ENCODE peak calls at places on chromosome 15, in seven cellular contexts. U, Z, M, G, C, F and V are unnamed samples.

GRCh38 chr15:19956124-19956796 is 585.3 kb downstream of the GOLGA6L6 start:
- DNase-seq in Z (no peak), G (no peak), U (no peak), F (no peak), C (no peak), M (no peak), V (no peak)

GRCh38 chr15:28265334-28266019 is 56.5 kb downstream of the HERC2 start:
- DNase-seq in G (no peak), F (no peak), U (no peak), Z (no peak), M (no peak), C (no peak), V (no peak)

GRCh38 chr15:84398763-84399701 is 163.5 kb downstream of the GOLGA6L4 start:
- DNase-seq in G (no peak), U (no peak), F (no peak), M (no peak), C (no peak), Z (no peak), V (peak)

GRCh38 chr15:29674661-29675533 is 147.4 kb downstream of the TJP1 start:
- DNase-seq in Z (peak), M (peak), U (peak), F (no peak), G (peak), C (peak), V (no peak)

GRCh38 chr15:40029979-40030893 is 8.7 kb downstream of the SRP14 start:
- DNase-seq in G (peak), U (peak), M (no peak), C (peak), F (no peak), Z (no peak), V (no peak)

GRCh38 chr15:26623071-26623470 is 149.8 kb downstream of the GABRB3 start:
- DNase-seq in C (no peak), U (no peak), Z (no peak), F (no peak), G (no peak), M (no peak), V (no peak)

GRCh38 chr15:90191795-90192494 is 9.2 kb upstream of the SEMA4B start:
- DNase-seq in Z (peak), U (no peak), F (peak), G (peak), C (peak), M (no peak), V (peak)

GRCh38 chr15:53534105-53534839 is 225.2 kb downstream of the WDR72 start:
- DNase-seq in U (no peak), C (no peak), G (no peak), F (no peak), Z (no peak), M (no peak), V (no peak)

GRCh38 chr15:31517711-31518110 is 191.1 kb downstream of the KLF13 start:
- DNase-seq in U (no peak), G (no peak), Z (no peak), F (no peak), C (no peak), M (no peak), V (no peak)

GRCh38 chr15:33028495-33028894 is 166.0 kb downstream of the FMN1 start:
- DNase-seq in F (no peak), Z (no peak), G (no peak), U (no peak), M (no peak), C (no peak), V (no peak)

GRCh38 chr15:77577350-77577749 is 55.4 kb downstream of the LINGO1 start:
- DNase-seq in M (no peak), Z (no peak), G (no peak), C (no peak), F (no peak), U (no peak), V (peak)

GRCh38 chr15:32743411-32744145 is 25.8 kb downstream of the GREM1 start:
- DNase-seq in Z (no peak), U (no peak), C (no peak), F (no peak), M (no peak), G (no peak), V (no peak)

GRCh38 chr15:48413304-48413703 is 82.1 kb downstream of the DUT start:
- DNase-seq in F (no peak), G (peak), C (no peak), Z (no peak), M (no peak), U (no peak), V (no peak)

GRCh38 chr15:70094690-70095311 is 2.9 kb downstream of the TLE3 start:
- DNase-seq in C (peak), U (no peak), Z (no peak), G (peak), M (no peak), F (no peak), V (no peak)

GRCh38 chr15:28111552-28111951 is 12.4 kb upstream of the OCA2 start:
- DNase-seq in U (no peak), M (no peak), C (no peak), G (no peak), Z (no peak), F (no peak), V (no peak)

GRCh38 chr15:94924057-94924456 is 692.7 kb downstream of the MCTP2 start:
- DNase-seq in F (no peak), M (no peak), C (no peak), G (no peak), Z (no peak), U (no peak), V (no peak)

GRCh38 chr15:90599639-90600038 is 69.9 kb downstream of the CRTC3 start:
- DNase-seq in U (no peak), M (no peak), F (no peak), Z (no peak), C (no peak), G (no peak), V (no peak)

GRCh38 chr15:70267879-70268278 is 170.2 kb upstream of the TLE3 start:
- DNase-seq in U (no peak), F (no peak), Z (no peak), M (no peak), G (no peak), C (no peak), V (peak)

GRCh38 chr15:95286911-95287769 is 1043.4 kb upstream of the NR2F2 start:
- DNase-seq in F (no peak), U (no peak), M (no peak), G (no peak), Z (no peak), C (no peak), V (no peak)

GRCh38 chr15:28955686-28956421 is 70.1 kb downstream of the APBA2 start:
- DNase-seq in F (no peak), Z (no peak), G (no peak), C (no peak), U (no peak), M (no peak), V (no peak)

GRCh38 chr15:30921781-30922371 is 18.2 kb downstream of the FAN1 start:
- DNase-seq in U (no peak), C (no peak), G (no peak), F (no peak), M (no peak), Z (peak), V (peak)

GRCh38 chr15:76894174-76894573 is 11.0 kb downstream of the SCAPER start:
- DNase-seq in M (no peak), F (no peak), U (no peak), G (no peak), C (no peak), Z (no peak), V (no peak)

GRCh38 chr15:25437751-25438600 is 848 bp downstream of the UBE3A start:
- DNase-seq in C (peak), F (peak), M (peak), Z (peak), U (peak), G (peak), V (peak)
- TF ChIP-seq CTCF in C (peak), F (peak), M (peak), Z (peak), U (no peak), G (peak), V (peak)

DNA sequence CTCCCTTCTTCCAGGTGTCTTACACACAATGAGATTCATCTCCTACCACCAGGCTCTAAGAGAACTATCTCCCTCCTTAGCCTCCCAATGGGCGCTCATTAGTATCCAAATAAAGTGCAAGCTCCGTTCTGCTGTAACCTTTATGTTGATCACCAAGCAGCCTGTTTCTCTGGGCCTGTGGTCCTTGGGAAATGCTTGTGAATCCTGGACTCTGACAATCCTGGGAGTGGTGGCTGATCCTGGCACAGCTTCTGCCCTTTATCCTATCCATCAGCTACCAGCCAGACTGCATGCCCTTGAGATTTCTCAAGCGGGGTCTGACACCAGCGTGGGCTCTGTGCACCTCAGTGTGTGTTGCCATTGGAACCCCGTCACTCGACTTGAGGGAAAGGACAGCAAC is 26.1 kb upstream of the USP3 start:
- DNase-seq in Z (no peak), M (no peak), C (no peak), U (no peak), F (no peak), G (no peak), V (no peak)
- TF ChIP-seq CTCF in Z (no peak), M (no peak), C (no peak), U (no peak), F (no peak), G (no peak), V (no peak)

DNA sequence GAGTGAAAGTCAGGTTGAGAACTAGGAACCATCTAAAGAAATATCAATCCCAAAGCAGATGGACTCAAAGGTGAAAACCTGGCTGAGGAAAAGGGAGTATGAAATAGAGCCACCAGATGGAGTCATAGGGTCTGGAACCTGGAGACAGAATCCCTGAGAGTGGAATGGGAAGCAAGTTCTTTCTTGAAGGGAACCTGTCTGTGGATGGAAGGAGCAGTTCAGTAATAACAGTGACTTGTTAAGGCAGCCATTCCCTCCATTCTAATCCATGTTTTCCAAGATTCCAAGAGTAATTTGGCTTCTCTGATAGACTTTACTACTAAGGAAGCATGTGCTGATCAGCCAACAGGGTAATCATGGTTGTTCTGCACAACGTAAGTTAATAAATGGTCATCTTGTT is 22.5 kb upstream of the AQP9 start:
- DNase-seq in Z (no peak), U (no peak), M (no peak), C (peak), G (peak), F (no peak), V (no peak)
- TF ChIP-seq CTCF in Z (no peak), U (no peak), M (no peak), C (peak), G (peak), F (no peak), V (no peak)

GRCh38 chr15:67366904-67367303 is 112.3 kb downstream of the IQCH start:
- DNase-seq in F (no peak), U (no peak), Z (no peak), M (no peak), G (no peak), C (no peak), V (no peak)
- TF ChIP-seq CTCF in F (no peak), U (no peak), Z (no peak), M (no peak), G (no peak), C (no peak), V (no peak)

DNA sequence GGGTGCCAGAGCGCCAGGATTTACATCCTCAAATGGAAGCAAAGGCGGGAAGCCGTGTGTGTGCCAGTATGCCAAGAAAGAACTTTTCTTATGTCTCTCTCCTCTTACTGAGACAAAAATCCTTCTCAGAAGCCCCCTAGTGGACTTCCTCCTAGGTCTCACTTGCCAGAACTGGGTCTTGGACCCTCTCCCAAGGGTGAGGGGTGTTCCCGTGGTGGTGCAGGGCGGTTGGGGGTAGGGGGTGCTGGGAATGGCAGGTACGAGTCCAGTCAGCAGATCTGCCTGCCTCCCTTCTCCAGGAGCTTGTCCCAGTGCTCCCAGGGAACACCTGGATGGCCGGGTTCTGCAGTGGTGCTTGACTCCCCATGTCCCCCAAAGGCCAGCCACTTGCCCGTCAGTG is 52.0 kb downstream of the CORO2B start:
- DNase-seq in F (no peak), M (no peak), U (no peak), Z (no peak), G (no peak), C (no peak), V (no peak)
- TF ChIP-seq CTCF in F (no peak), M (no peak), U (peak), Z (no peak), G (no peak), C (no peak), V (no peak)

GRCh38 chr15:43440721-43441281 is 52.2 kb downstream of the TP53BP1 start:
- DNase-seq in F (peak), M (no peak), C (peak), G (peak), U (no peak), Z (no peak), V (no peak)
- TF ChIP-seq CTCF in F (peak), M (no peak), C (peak), G (peak), U (no peak), Z (peak), V (peak)